ENCODE peak calls at places on chromosomes 12 and 14, in four cellular contexts. B is A549, Y is mucosa of descending colon, Z is vagina. W is an unnamed sample.

GRCh38 chr14:105399441-105399775 is 1.1 kb downstream of the TEX22 start:
- DNase-seq in B (no peak), Y (no peak), Z (no peak), W (no peak)

GRCh38 chr14:65926504-65926903 is 514.0 kb downstream of the FUT8 start:
- DNase-seq in B (no peak), Y (no peak), Z (no peak), W (no peak)

GRCh38 chr12:59491877-59492276 is 104.0 kb upstream of the SLC16A7 start:
- DNase-seq in B (no peak), Y (no peak), Z (no peak), W (no peak)

GRCh38 chr12:66692170-66692569 is 13.3 kb upstream of the GRIP1 start:
- DNase-seq in B (no peak), Y (no peak), Z (no peak), W (no peak)

GRCh38 chr14:103686831-103687485 is 28.3 kb downstream of the XRCC3 start:
- DNase-seq in B (no peak), Y (no peak), Z (no peak), W (peak; percentile 83)

GRCh38 chr12:27505771-27506170 is 18.2 kb upstream of the PPFIBP1 start:
- DNase-seq in B (no peak), Y (no peak), Z (no peak), W (peak; percentile 48)

GRCh38 chr12:31772186-31772585 is 43.4 kb upstream of the AMN1 start:
- DNase-seq in B (no peak), Y (no peak), Z (no peak), W (peak; percentile 16)

GRCh38 chr12:128795530-128796361 is 28.0 kb downstream of the SLC15A4 start:
- DNase-seq in B (no peak), Y (no peak), Z (no peak), W (no peak)

GRCh38 chr14:61178226-61179060 is 102.7 kb downstream of the TMEM30B start:
- DNase-seq in B (peak; percentile 84), Y (no peak), Z (no peak), W (peak; percentile 95)

GRCh38 chr12:92629349-92630065 is 73.3 kb upstream of the PLEKHG7 start:
- DNase-seq in B (no peak), Y (peak; percentile 9), Z (no peak), W (peak; percentile 24)

GRCh38 chr12:43737646-43738045 is 20.9 kb downstream of the PUS7L start:
- DNase-seq in B (no peak), Y (no peak), Z (no peak), W (peak; percentile 12)

GRCh38 chr14:69685716-69686115 is 74.3 kb downstream of the SUSD6 start:
- DNase-seq in B (no peak), Y (peak; percentile 60), Z (no peak), W (peak; percentile 70)

GRCh38 chr14:70013269-70013873 is 134.2 kb downstream of the SMOC1 start:
- DNase-seq in B (peak; percentile 28), Y (peak; percentile 72), Z (no peak), W (peak; percentile 23)

GRCh38 chr14:63286071-63286470 is 32.7 kb downstream of the GPHB5 start:
- DNase-seq in B (no peak), Y (no peak), Z (no peak), W (no peak)

GRCh38 chr12:49703647-49704137 is 3.5 kb downstream of the FMNL3 start:
- DNase-seq in B (no peak), Y (peak; percentile 12), Z (no peak), W (peak; percentile 48)

GRCh38 chr14:56892959-56893358 is 82.7 kb upstream of the OTX2 start:
- DNase-seq in B (no peak), Y (no peak), Z (no peak), W (no peak)

GRCh38 chr12:13546231-13546630 is 349.7 kb downstream of the EMP1 start:
- DNase-seq in B (no peak), Y (no peak), Z (no peak), W (no peak)

GRCh38 chr12:104750061-104750460 is 208.0 kb downstream of the SLC41A2 start:
- DNase-seq in B (no peak), Y (peak; percentile 39), Z (peak; percentile 28), W (no peak)

DNA sequence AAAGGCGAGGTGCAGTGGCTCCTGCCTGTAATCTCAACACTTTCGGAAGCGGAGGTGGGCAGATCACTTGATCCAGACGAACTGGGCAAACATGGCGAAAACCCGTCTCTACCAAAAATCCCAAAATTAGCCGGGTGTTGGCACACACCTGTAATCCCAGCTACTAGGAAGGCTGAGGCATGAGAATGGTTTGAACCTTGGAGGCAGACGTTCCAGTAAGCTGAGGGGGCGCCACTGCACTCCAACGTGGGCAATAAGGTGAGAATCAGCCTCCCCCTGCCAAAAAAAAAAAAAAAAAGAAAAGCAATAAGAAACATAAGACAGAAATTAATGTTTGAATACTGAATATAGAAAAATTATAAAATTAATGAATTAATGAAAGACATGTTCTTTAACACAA is 928.7 kb downstream of the LRFN5 start:
- DNase-seq in B (no peak), Y (no peak), Z (no peak), W (no peak)
- H3K4me3 ChIP-seq in B (peak overlapping the region; percentile 36), Y (no peak overlapping the region), Z (no peak overlapping the region), W (no peak overlapping the region)

GRCh38 chr14:101313268-101313667 is 248.0 kb upstream of the DIO3 start:
- DNase-seq in B (no peak), Y (no peak), Z (no peak), W (no peak)
- TF ChIP-seq CTCF in B (no peak), Y (no peak), Z (no peak), W (no peak)

GRCh38 chr12:116594325-116595038 is 35.3 kb downstream of the MAP1LC3B2 start:
- DNase-seq in B (no peak), Y (peak; percentile 32), Z (no peak), W (no peak)
- H3K4me3 ChIP-seq in B (no peak overlapping the region), Y (no peak overlapping the region), Z (no peak overlapping the region), W (no peak overlapping the region)

DNA sequence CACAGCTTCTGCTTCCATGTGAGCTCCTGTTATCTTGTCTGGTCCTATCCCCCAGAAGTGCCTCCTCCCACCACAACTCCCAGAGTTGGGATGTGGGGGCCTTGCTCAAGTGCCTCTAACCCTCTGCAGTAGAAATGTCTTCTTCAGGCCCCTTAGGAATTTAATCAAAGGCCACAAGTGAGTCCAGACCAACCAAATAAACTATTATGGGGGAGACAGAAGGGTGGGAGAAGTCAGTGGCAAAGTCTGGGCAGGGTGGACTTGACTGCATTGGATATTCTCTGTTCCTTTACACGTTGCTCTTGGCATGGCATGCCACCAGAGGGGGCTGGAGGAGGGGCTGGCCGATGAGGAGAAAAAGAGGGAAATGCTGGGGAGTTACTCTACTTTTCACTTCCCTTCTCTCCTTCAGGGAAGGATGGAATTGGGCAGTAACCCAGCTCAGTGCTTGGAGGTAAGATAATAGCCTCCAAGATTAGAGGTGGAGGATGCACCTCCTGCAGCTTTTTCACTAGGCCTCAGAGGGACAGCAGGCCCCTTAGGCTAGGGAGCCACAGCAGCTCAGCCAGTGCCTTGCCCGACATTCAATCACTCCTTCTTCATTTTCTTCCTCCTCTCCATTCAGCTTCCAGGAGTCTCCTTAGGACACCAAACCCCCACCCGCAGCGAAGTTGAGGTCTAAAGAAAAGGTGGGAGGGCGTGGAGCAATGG is 1.2 kb upstream of the AP1G2 start:
- DNase-seq in B (no peak), Y (peak; percentile 39), Z (no peak), W (no peak)
- TF ChIP-seq CTCF in B (peak; percentile 24), Y (no peak), Z (no peak), W (peak; percentile 34)

DNA sequence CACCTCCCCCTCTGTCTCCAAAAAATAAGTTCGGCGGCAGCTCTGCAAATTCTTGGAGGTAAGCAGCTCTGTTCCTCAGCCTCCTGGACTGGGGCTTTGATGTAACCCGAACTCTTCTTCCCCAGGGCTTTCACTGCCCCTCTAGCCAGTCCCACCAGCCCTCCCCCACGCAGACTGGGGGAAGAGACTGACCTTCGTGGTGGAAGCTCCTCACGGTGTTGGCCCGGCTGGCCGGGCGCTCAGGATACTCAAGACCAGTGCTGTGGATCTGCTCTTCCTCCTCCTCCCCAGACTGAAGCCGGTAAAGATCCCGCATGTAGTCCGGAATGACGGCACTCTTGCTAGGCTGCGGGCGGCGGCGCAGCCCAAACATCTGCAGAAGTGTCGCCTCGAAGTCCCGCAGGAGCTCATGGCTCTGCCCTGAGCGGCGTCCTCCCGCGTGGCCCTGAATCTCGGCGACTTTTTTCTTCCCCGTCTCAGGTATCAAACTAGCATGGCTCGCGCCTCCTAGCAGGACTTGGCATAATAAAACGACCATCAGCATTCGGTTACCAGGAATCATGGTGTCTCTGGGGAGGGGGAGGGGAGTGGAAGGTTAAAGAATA is 4.9 kb downstream of the BMP4 start:
- DNase-seq in B (no peak), Y (no peak), Z (no peak), W (no peak)
- H3K4me3 ChIP-seq in B (no peak overlapping the region), Y (no peak overlapping the region), Z (peak overlapping the region; percentile 63), W (peak overlapping the region; percentile 75)

W was measured in fibroblast of pulmonary artery.